ENCODE peak calls at places on chromosomes 5 and 9, in eight cellular contexts. M, C, Z, H, O, W, T and B are unnamed samples.

GRCh38 chr5:78327761-78328510 is 32.5 kb upstream of the SCAMP1 start:
- DNase-seq in M (no peak), C (no peak), Z (no peak), H (no peak), O (no peak), W (no peak), T (peak; percentile 82), B (no peak)

GRCh38 chr5:157955541-157956172 is 96.7 kb upstream of the CLINT1 start:
- DNase-seq in M (no peak), C (no peak), Z (no peak), H (no peak), O (no peak), W (no peak), T (peak; percentile 93), B (no peak)

GRCh38 chr9:133609311-133610098 is at the start of gene FAM163B:
- DNase-seq in M (peak; percentile 78), C (no peak), Z (peak; percentile 86), H (peak; percentile 69), O (no peak), W (peak; percentile 90), T (peak; percentile 9), B (no peak)

GRCh38 chr5:103621548-103621930 is 59.0 kb upstream of the NUDT12 start:
- DNase-seq in M (no peak), C (no peak), Z (no peak), H (no peak), O (no peak), W (no peak), T (no peak), B (no peak)

GRCh38 chr5:90866915-90867715 is 308.5 kb downstream of the ADGRV1 start:
- DNase-seq in M (no peak), C (no peak), Z (no peak), H (no peak), O (no peak), W (no peak), T (no peak), B (no peak)

GRCh38 chr9:134338394-134339182 is 12.3 kb downstream of the RXRA start:
- DNase-seq in M (no peak), C (no peak), Z (no peak), H (no peak), O (no peak), W (no peak), T (no peak), B (no peak)

GRCh38 chr5:80187274-80187673 is 68.6 kb downstream of the SERINC5 start:
- DNase-seq in M (no peak), C (no peak), Z (no peak), H (no peak), O (no peak), W (no peak), T (no peak), B (no peak)

GRCh38 chr9:18905883-18906649 is 126.9 kb downstream of the SAXO1 start:
- DNase-seq in M (no peak), C (no peak), Z (no peak), H (no peak), O (no peak), W (no peak), T (no peak), B (no peak)

GRCh38 chr9:95005276-95006141 is 279.0 kb downstream of the AOPEP start:
- DNase-seq in M (peak; percentile 39), C (no peak), Z (no peak), H (peak; percentile 18), O (no peak), W (peak; percentile 28), T (peak; percentile 38), B (no peak)

GRCh38 chr5:114355086-114355830 is 6.6 kb upstream of the KCNN2 start:
- DNase-seq in M (no peak), C (no peak), Z (no peak), H (no peak), O (no peak), W (no peak), T (no peak), B (no peak)

GRCh38 chr5:115170924-115171510 is 1.3 kb upstream of the TRIM36 start:
- DNase-seq in M (peak; percentile 21), C (no peak), Z (no peak), H (peak; percentile 42), O (no peak), W (no peak), T (no peak), B (no peak)

GRCh38 chr9:2991292-2991691 is 147.4 kb upstream of the PUM3 start:
- DNase-seq in M (no peak), C (no peak), Z (no peak), H (no peak), O (no peak), W (no peak), T (no peak), B (no peak)

GRCh38 chr5:171549259-171549658 is 129.8 kb downstream of the FGF18 start:
- DNase-seq in M (no peak), C (no peak), Z (no peak), H (no peak), O (no peak), W (no peak), T (no peak), B (no peak)

GRCh38 chr9:29213374-29214161 is 1640.3 kb upstream of the C9orf72 start:
- DNase-seq in M (peak; percentile 79), C (no peak), Z (peak; percentile 66), H (peak; percentile 90), O (no peak), W (peak; percentile 69), T (peak; percentile 69), B (peak; percentile 55)
- TF ChIP-seq EZH2 in M (no peak), C (no peak), Z (peak; percentile 30), H (no peak), O (no peak), W (no peak), T (no peak), B (no peak)

GRCh38 chr5:177984565-177985166 is 11.4 kb downstream of the PROP1 start:
- DNase-seq in M (peak; percentile 44), C (no peak), Z (no peak), H (peak; percentile 3), O (no peak), W (no peak), T (no peak), B (no peak)
- TF ChIP-seq EZH2 in M (peak; percentile 40), C (no peak), Z (no peak), H (peak; percentile 48), O (no peak), W (no peak), T (no peak), B (no peak)

DNA sequence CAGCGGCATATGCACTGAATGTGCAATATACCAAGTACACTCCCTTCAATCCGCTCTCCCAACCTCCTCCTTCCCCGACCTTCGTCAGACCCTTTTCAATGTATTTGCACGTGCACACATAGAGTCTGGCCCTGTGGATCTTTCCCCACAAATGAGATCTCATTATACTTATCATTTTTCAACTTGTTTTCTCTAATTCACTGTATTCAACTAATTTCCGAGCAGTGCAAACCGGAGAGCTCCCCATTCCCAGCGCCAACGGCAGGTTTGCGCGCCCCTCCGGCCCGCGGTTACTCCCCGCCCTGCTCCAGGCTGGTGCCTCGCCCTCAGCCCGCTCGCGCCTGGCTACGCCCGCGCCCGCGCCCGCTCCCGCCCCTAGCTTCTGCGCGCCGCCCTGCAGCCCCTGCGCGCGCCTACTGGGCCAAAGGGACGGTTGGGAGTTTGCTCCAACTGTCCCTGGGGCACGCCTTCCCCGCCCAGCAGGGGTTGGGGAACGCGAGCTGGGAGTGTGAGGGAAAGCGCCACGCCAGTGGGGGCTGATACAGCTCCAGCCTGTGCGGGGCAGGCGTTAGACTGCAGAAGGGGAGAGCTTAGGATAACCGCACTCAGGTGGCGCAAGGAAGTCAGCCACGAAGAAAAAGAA is 3.3 kb upstream of the CDC20B start:
- DNase-seq in M (peak; percentile 93), C (no peak), Z (peak; percentile 80), H (peak; percentile 76), O (no peak), W (peak; percentile 94), T (peak; percentile 53), B (peak; percentile 54)
- TF ChIP-seq EZH2 in M (peak; percentile 69), C (no peak), Z (peak; percentile 37), H (no peak), O (no peak), W (peak; percentile 65), T (no peak), B (no peak)

GRCh38 chr9:68706579-68707201 is 1.6 kb downstream of the PIP5K1B start:
- DNase-seq in M (peak; percentile 40), C (peak; percentile 63), Z (no peak), H (peak; percentile 1), O (no peak), W (peak; percentile 34), T (no peak), B (peak; percentile 21)
- TF ChIP-seq EZH2 in M (no peak), C (no peak), Z (no peak), H (no peak), O (no peak), W (peak; percentile 54), T (no peak), B (no peak)

GRCh38 chr9:131011274-131012022 is 2.5 kb downstream of the LAMC3 start:
- DNase-seq in M (peak; percentile 55), C (no peak), Z (no peak), H (no peak), O (no peak), W (no peak), T (no peak), B (no peak)

GRCh38 chr9:131010482-131011273 is 1.7 kb downstream of the LAMC3 start:
- DNase-seq in M (no peak), C (no peak), Z (no peak), H (no peak), O (no peak), W (no peak), T (no peak), B (no peak)

GRCh38 chr9:131008563-131008908 is 438 bp upstream of the LAMC3 start:
- DNase-seq in M (no peak), C (no peak), Z (no peak), H (no peak), O (no peak), W (no peak), T (no peak), B (no peak)

GRCh38 chr9:131008086-131008485 is 888 bp upstream of the LAMC3 start:
- DNase-seq in M (no peak), C (no peak), Z (no peak), H (no peak), O (no peak), W (no peak), T (no peak), B (no peak)

GRCh38 chr9:131008909-131009618 is at the start of gene LAMC3:
- DNase-seq in M (peak; percentile 78), C (no peak), Z (peak; percentile 61), H (peak; percentile 58), O (no peak), W (peak; percentile 61), T (no peak), B (no peak)
- TF ChIP-seq EZH2 in M (no peak), C (no peak), Z (no peak), H (no peak), O (no peak), W (peak; percentile 61), T (no peak), B (no peak)